ENCODE peak calls at places on chromosomes 2 and 18, in ten cellular contexts. V is fibroblast of the conjunctiva; C is AG10803; M is neuronal stem cell; Q is GM04504; T is T follicular helper cell; O is stimulated activated CD4-positive, alpha-beta T cell treated with anti-CD3 and anti-CD28 coated beads, TNF-alpha, amount 100 ng/mL, for 24 hours; P is NCI-H774; F is ELR; J is T-helper 9 cell. K is an unnamed sample.

GRCh38 chr2:95060446-95061118 is 35.1 kb downstream of the MAL start:
- DNase-seq in P (no peak), M (no peak), V (no peak), F (no peak), O (no peak), Q (no peak), T (no peak), C (no peak), J (no peak), K (no peak)

GRCh38 chr2:219452361-219453317 is 18.0 kb downstream of the SPEG start:
- DNase-seq in J (no peak), O (no peak), C (peak), F (peak), Q (peak), T (no peak), M (no peak), P (no peak), V (peak), K (peak)

GRCh38 chr18:35962320-35962719 is 10.2 kb upstream of the RMP24 start:
- DNase-seq in C (no peak), P (no peak), J (no peak), F (no peak), V (no peak), T (no peak), Q (no peak), O (no peak), M (no peak), K (no peak)

GRCh38 chr18:79457652-79458051 is 61.9 kb downstream of the NFATC1 start:
- DNase-seq in C (no peak), T (no peak), P (no peak), Q (no peak), O (no peak), V (no peak), J (no peak), M (no peak), F (no peak), K (no peak)

GRCh38 chr2:54838585-54839035 is 115.1 kb downstream of the EML6 start:
- DNase-seq in O (peak), M (peak), P (peak), Q (peak), J (peak), C (peak), F (peak), V (peak), T (peak), K (peak)

GRCh38 chr2:148106331-148106730 is 85.4 kb downstream of the MBD5 start:
- DNase-seq in M (no peak), J (no peak), F (no peak), T (no peak), C (no peak), Q (no peak), V (no peak), P (no peak), O (no peak), K (no peak)

GRCh38 chr2:25401307-25402021 is 59.7 kb upstream of the DNMT3A start:
- DNase-seq in F (no peak), J (no peak), Q (no peak), V (no peak), T (no peak), P (peak), M (no peak), C (no peak), O (no peak), K (no peak)

GRCh38 chr2:1730047-1730937 is 14.0 kb downstream of the PXDN start:
- DNase-seq in J (no peak), Q (peak), V (peak), O (no peak), C (peak), T (no peak), F (peak), M (no peak), P (no peak), K (peak)

GRCh38 chr2:55418512-55419235 is 982 bp downstream of the CCDC88A start:
- DNase-seq in J (no peak), O (no peak), V (no peak), T (no peak), M (no peak), F (peak), C (no peak), P (no peak), Q (no peak), K (peak)

GRCh38 chr18:23237524-23238151 is 102.4 kb downstream of the CABLES1 start:
- DNase-seq in O (peak), C (peak), M (no peak), P (no peak), V (no peak), Q (peak), J (peak), F (peak), T (no peak), K (peak)

GRCh38 chr2:100588071-100588786 is 25.4 kb downstream of the PDCL3 start:
- DNase-seq in T (no peak), Q (peak), P (no peak), J (no peak), V (peak), F (peak), M (no peak), O (no peak), C (peak), K (peak)

GRCh38 chr2:175880-176800 is 87.7 kb downstream of the SH3YL1 start:
- DNase-seq in P (no peak), F (peak), V (no peak), J (peak), M (no peak), O (no peak), C (peak), Q (peak), T (peak), K (no peak)

GRCh38 chr2:235747868-235748144 is 254.0 kb downstream of the AGAP1 start:
- DNase-seq in C (peak), F (no peak), T (no peak), M (no peak), P (no peak), Q (no peak), J (no peak), O (no peak), V (no peak), K (no peak)

GRCh38 chr2:219352448-219353023 is 20.0 kb upstream of the RESP18 start:
- DNase-seq in O (peak), T (peak), F (peak), C (peak), J (peak), P (peak), Q (peak), V (peak), M (peak), K (peak)

GRCh38 chr2:218291318-218291933 is 877 bp downstream of the TMBIM1 start:
- DNase-seq in C (no peak), P (no peak), V (no peak), T (no peak), F (peak), Q (no peak), O (no peak), J (no peak), M (no peak), K (peak)

GRCh38 chr2:120910069-120910468 is 174.4 kb downstream of the GLI2 start:
- DNase-seq in C (no peak), T (no peak), V (no peak), F (no peak), J (no peak), M (no peak), O (no peak), Q (no peak), P (no peak), K (no peak)

GRCh38 chr18:26052497-26052896 is 37.9 kb downstream of the SS18 start:
- DNase-seq in T (no peak), J (no peak), V (no peak), O (no peak), M (no peak), C (peak), P (no peak), Q (no peak), F (peak), K (no peak)

GRCh38 chr2:12330916-12331315 is 385.8 kb upstream of the TRIB2 start:
- DNase-seq in V (no peak), P (no peak), M (no peak), F (peak), T (no peak), O (no peak), Q (no peak), J (no peak), C (peak), K (no peak)

GRCh38 chr2:107542314-107542740 is 284.4 kb upstream of the RGPD4 start:
- DNase-seq in F (no peak), J (no peak), V (no peak), T (no peak), P (no peak), O (no peak), C (no peak), Q (no peak), M (no peak), K (no peak)

GRCh38 chr2:233242231-233242917 is 9.1 kb upstream of the ATG16L1 start:
- DNase-seq in Q (no peak), T (no peak), M (no peak), P (no peak), J (no peak), V (no peak), O (no peak), C (no peak), F (peak), K (peak)

GRCh38 chr2:239220976-239221375 is 179.8 kb downstream of the HDAC4 start:
- DNase-seq in F (no peak), J (no peak), V (no peak), P (no peak), O (no peak), T (no peak), M (no peak), C (no peak), Q (no peak), K (no peak)

GRCh38 chr2:101500175-101500574 is 25.3 kb upstream of the RFX8 start:
- DNase-seq in M (no peak), O (no peak), P (no peak), V (no peak), F (no peak), Q (no peak), C (peak), J (no peak), T (no peak), K (no peak)

GRCh38 chr2:109382236-109382930 is 231.4 kb downstream of the SEPTIN10 start:
- DNase-seq in T (no peak), C (no peak), Q (no peak), M (no peak), J (no peak), F (no peak), O (no peak), P (no peak), V (no peak), K (no peak)

GRCh38 chr18:13191779-13192178 is 26.8 kb upstream of the LDLRAD4 start:
- DNase-seq in V (no peak), T (no peak), O (no peak), C (no peak), M (no peak), Q (no peak), F (no peak), J (no peak), P (no peak), K (no peak)

GRCh38 chr2:84197901-84198300 is 261.2 kb downstream of the SUCLG1 start:
- DNase-seq in J (no peak), C (no peak), V (no peak), M (no peak), P (no peak), Q (no peak), O (no peak), F (no peak), T (no peak), K (no peak)

GRCh38 chr2:146821836-146822316 is 1023.0 kb upstream of the ACVR2A start:
- DNase-seq in P (no peak), V (peak), C (peak), O (no peak), J (no peak), F (peak), T (no peak), M (no peak), Q (no peak), K (peak)